ENCODE peak calls at places on chromosomes 12 and 14, in nine cellular contexts. V is GM20000; A is H4; E is HEK293T; I is NCI-H774; C is upper lobe of left lung; O is stimulated activated CD8-positive, alpha-beta memory T cell treated with anti-CD3 and anti-CD28 coated beads, Interleukin-2, amount 100 ng/mL, for 1 hour; T is nephron progenitor cell; Z is effector CD4-positive, alpha-beta T cell. G is an unnamed sample.

GRCh38 chr12:65524666-65525065 is 246.2 kb downstream of the MSRB3 start:
- DNase-seq in V (no peak), E (no peak), Z (no peak), A (peak), I (no peak), C (no peak), T (no peak), O (no peak), G (peak)

GRCh38 chr14:68896132-68896531 is 83.0 kb downstream of the ACTN1 start:
- DNase-seq in Z (no peak), A (no peak), T (no peak), V (no peak), C (no peak), I (no peak), E (peak), O (no peak), G (no peak)

GRCh38 chr12:101021442-101021841 is 188.6 kb downstream of the SLC5A8 start:
- DNase-seq in E (no peak), Z (no peak), I (no peak), O (no peak), T (no peak), C (no peak), V (no peak), A (no peak), G (no peak)

GRCh38 chr14:100605230-100605629 is 18.0 kb upstream of the BEGAIN start:
- DNase-seq in I (no peak), C (no peak), T (no peak), O (no peak), V (no peak), A (no peak), E (no peak), Z (no peak), G (no peak)

GRCh38 chr12:4145990-4146859 is 127.3 kb upstream of the CCND2 start:
- DNase-seq in E (no peak), T (no peak), I (no peak), Z (no peak), C (no peak), A (no peak), V (no peak), O (no peak), G (no peak)

GRCh38 chr12:31813305-31813704 is 84.5 kb upstream of the AMN1 start:
- DNase-seq in V (no peak), O (no peak), E (no peak), T (no peak), A (no peak), C (no peak), Z (no peak), I (no peak), G (no peak)

GRCh38 chr12:132285991-132286681 is 43.3 kb downstream of the GALNT9 start:
- DNase-seq in O (no peak), E (no peak), I (no peak), A (peak), Z (no peak), V (no peak), T (peak), C (peak), G (peak)

GRCh38 chr12:98883231-98883630 is 238.1 kb downstream of the APAF1 start:
- DNase-seq in I (no peak), E (no peak), C (no peak), O (no peak), A (no peak), T (no peak), Z (no peak), V (no peak), G (no peak)

GRCh38 chr14:69493038-69493437 is 8.5 kb downstream of the PLEKHD1 start:
- DNase-seq in A (no peak), Z (no peak), C (no peak), V (peak), O (no peak), I (no peak), E (no peak), T (no peak), G (no peak)

GRCh38 chr12:46891306-46891705 is 65.5 kb upstream of the SLC38A4 start:
- DNase-seq in C (no peak), I (no peak), O (no peak), A (no peak), V (no peak), Z (no peak), E (no peak), T (no peak), G (peak)

GRCh38 chr12:21476949-21477348 is 24.5 kb downstream of the RECQL start:
- DNase-seq in O (no peak), E (no peak), C (no peak), T (no peak), I (no peak), V (no peak), Z (no peak), A (no peak), G (peak)

GRCh38 chr14:61690039-61690438 is 5.3 kb upstream of the HIF1A start:
- DNase-seq in T (no peak), C (no peak), E (no peak), Z (no peak), I (no peak), O (no peak), A (no peak), V (no peak), G (peak)

GRCh38 chr14:87067061-87067460 is 925.9 kb downstream of the GALC start:
- DNase-seq in A (no peak), E (no peak), C (no peak), V (no peak), O (no peak), T (no peak), Z (no peak), I (no peak), G (no peak)

GRCh38 chr12:123670882-123671728 is at the start of gene TCTN2:
- DNase-seq in T (peak), V (peak), A (peak), I (peak), E (peak), C (peak), O (peak), Z (peak), G (peak)

GRCh38 chr12:48998497-48999353 is 450 bp downstream of the DDN start:
- DNase-seq in A (no peak), C (no peak), V (peak), O (no peak), E (no peak), T (no peak), I (no peak), Z (no peak), G (no peak)

G was measured in amniotic epithelial cell.